ENCODE peak calls at places on chromosomes 6 and 20, in five cellular contexts. J is kidney epithelial cell, K is lower leg skin, U is upper lobe of left lung, F is brain microvascular endothelial cell. Q is an unnamed sample.

GRCh38 chr20:24670341-24670821 is 201.0 kb downstream of the SYNDIG1 start:
- DNase-seq in J (no peak), K (no peak), U (no peak), F (no peak), Q (no peak)

GRCh38 chr6:20534906-20535305 is 649 bp downstream of the CDKAL1 start:
- DNase-seq in J (no peak), K (no peak), U (no peak), F (no peak), Q (no peak)

GRCh38 chr6:137260205-137260604 is 41.0 kb upstream of the IFNGR1 start:
- DNase-seq in J (no peak), K (no peak), U (no peak), F (no peak), Q (no peak)

GRCh38 chr6:131911951-131912350 is 39.2 kb downstream of the CCN2 start:
- DNase-seq in J (no peak), K (no peak), U (no peak), F (no peak), Q (no peak)

GRCh38 chr20:19903168-19903676 is 113.9 kb upstream of the NAA20 start:
- DNase-seq in J (no peak), K (peak), U (peak), F (peak), Q (no peak)

GRCh38 chr6:32194825-32195651 is 2.6 kb upstream of the GPSM3 start:
- DNase-seq in J (no peak), K (no peak), U (no peak), F (peak), Q (peak)

GRCh38 chr6:15665237-15665636 is 2.4 kb upstream of the DTNBP1 start:
- DNase-seq in J (no peak), K (no peak), U (no peak), F (no peak), Q (no peak)

GRCh38 chr6:56875961-56876360 is 78.9 kb upstream of the BEND6 start:
- DNase-seq in J (no peak), K (no peak), U (no peak), F (no peak), Q (no peak)

GRCh38 chr20:31823360-31824124 is 4.4 kb downstream of the MYLK2 start:
- DNase-seq in J (no peak), K (no peak), U (no peak), F (peak), Q (no peak)

GRCh38 chr6:31615748-31616147 is 714 bp downstream of the AIF1 start:
- DNase-seq in J (no peak), K (no peak), U (peak), F (no peak), Q (no peak)

GRCh38 chr6:95593025-95593424 is 15.7 kb downstream of the MANEA start:
- DNase-seq in J (peak), K (no peak), U (no peak), F (no peak), Q (no peak)

GRCh38 chr6:51289041-51289440 is 470.4 kb downstream of the TFAP2B start:
- DNase-seq in J (no peak), K (no peak), U (no peak), F (peak), Q (no peak)

GRCh38 chr6:43668151-43669028 is 19.2 kb downstream of the MRPS18A start:
- DNase-seq in J (peak), K (peak), U (peak), F (peak), Q (no peak)

GRCh38 chr6:6220718-6221117 is 99.7 kb downstream of the F13A1 start:
- DNase-seq in J (no peak), K (no peak), U (no peak), F (no peak), Q (no peak)

GRCh38 chr6:156687875-156688549 is 89.2 kb upstream of the ARID1B start:
- DNase-seq in J (no peak), K (peak), U (no peak), F (peak), Q (no peak)

GRCh38 chr6:5899216-5900045 is 107.3 kb downstream of the NRN1 start:
- DNase-seq in J (no peak), K (no peak), U (no peak), F (no peak), Q (no peak)

GRCh38 chr6:43451939-43452338 is 3.4 kb downstream of the DLK2 start:
- DNase-seq in J (no peak), K (no peak), U (no peak), F (no peak), Q (no peak)

GRCh38 chr20:44706371-44707258 is 8.6 kb upstream of the CCN5 start:
- DNase-seq in J (no peak), K (peak), U (no peak), F (no peak), Q (no peak)

GRCh38 chr6:135627092-135627715 is 129.7 kb upstream of the AHI1 start:
- DNase-seq in J (peak), K (no peak), U (no peak), F (no peak), Q (no peak)

GRCh38 chr6:140101367-140101766 is 726.9 kb upstream of the CITED2 start:
- DNase-seq in J (no peak), K (no peak), U (no peak), F (no peak), Q (no peak)

GRCh38 chr6:166862287-166862977 is 93.9 kb downstream of the RNASET2 start:
- DNase-seq in J (no peak), K (no peak), U (no peak), F (no peak), Q (no peak)

GRCh38 chr6:136811261-136811660 is 11.1 kb upstream of the PEX7 start:
- DNase-seq in J (no peak), K (no peak), U (no peak), F (no peak), Q (no peak)

GRCh38 chr6:54291146-54291545 is 17.1 kb upstream of the TINAG start:
- DNase-seq in J (peak), K (no peak), U (no peak), F (peak), Q (no peak)

GRCh38 chr6:43972915-43973304 is 154.3 kb downstream of the MRPL14 start:
- DNase-seq in J (no peak), K (peak), U (peak), F (peak), Q (no peak)

GRCh38 chr6:25769983-25770382 is 15.4 kb downstream of the SLC17A4 start:
- DNase-seq in J (peak), K (no peak), U (peak), F (no peak), Q (no peak)

GRCh38 chr20:63061051-63061531 is 54.3 kb upstream of the BHLHE23 start:
- DNase-seq in J (no peak), K (no peak), U (peak), F (no peak), Q (no peak)

GRCh38 chr20:11389188-11389587 is 528.5 kb upstream of the BTBD3 start:
- DNase-seq in J (no peak), K (no peak), U (no peak), F (no peak), Q (no peak)

GRCh38 chr20:8094845-8095244 is 37.2 kb upstream of the PLCB1 start:
- DNase-seq in J (no peak), K (no peak), U (no peak), F (peak), Q (no peak)

GRCh38 chr6:170444056-170444505 is 109.0 kb downstream of the PSMB1 start:
- DNase-seq in J (no peak), K (no peak), U (no peak), F (no peak), Q (peak)

GRCh38 chr6:57177545-57178225 is 5.6 kb downstream of the BAG2 start:
- DNase-seq in J (no peak), K (peak), U (no peak), F (no peak), Q (no peak)

GRCh38 chr20:43341541-43341940 is 116.2 kb upstream of the SRSF6 start:
- DNase-seq in J (no peak), K (no peak), U (no peak), F (no peak), Q (no peak)

GRCh38 chr6:84227044-84227433 is 404 bp downstream of the CEP162 start:
- DNase-seq in J (no peak), K (no peak), U (no peak), F (no peak), Q (peak)

GRCh38 chr6:94584211-94584610 is 993.1 kb upstream of the MANEA start:
- DNase-seq in J (no peak), K (no peak), U (no peak), F (no peak), Q (no peak)

GRCh38 chr6:41441598-41442205 is 104.5 kb upstream of the FOXP4 start:
- DNase-seq in J (no peak), K (no peak), U (no peak), F (no peak), Q (no peak)

GRCh38 chr6:167225903-167226508 is 65.1 kb upstream of the UNC93A start:
- DNase-seq in J (no peak), K (no peak), U (no peak), F (no peak), Q (no peak)

GRCh38 chr6:72371473-72371872 is 250.4 kb upstream of the KCNQ5 start:
- DNase-seq in J (no peak), K (no peak), U (no peak), F (no peak), Q (no peak)

GRCh38 chr20:4441871-4442270 is 279.8 kb upstream of the PRND start:
- DNase-seq in J (no peak), K (no peak), U (no peak), F (no peak), Q (no peak)

GRCh38 chr20:62878244-62879030 is 16.8 kb upstream of the TCFL5 start:
- DNase-seq in J (no peak), K (no peak), U (no peak), F (no peak), Q (no peak)

GRCh38 chr20:676315-676937 is 824 bp upstream of the SCRT2 start:
- DNase-seq in J (no peak), K (no peak), U (no peak), F (no peak), Q (no peak)

GRCh38 chr6:112800916-112801315 is 453.8 kb downstream of the RFPL4B start:
- DNase-seq in J (no peak), K (no peak), U (no peak), F (no peak), Q (no peak)

GRCh38 chr6:112802154-112802553 is 455.0 kb downstream of the RFPL4B start:
- DNase-seq in J (peak), K (no peak), U (no peak), F (peak), Q (no peak)

GRCh38 chr6:112801681-112802080 is 454.6 kb downstream of the RFPL4B start:
- DNase-seq in J (no peak), K (no peak), U (no peak), F (no peak), Q (no peak)

GRCh38 chr6:112799889-112800288 is 452.8 kb downstream of the RFPL4B start:
- DNase-seq in J (no peak), K (no peak), U (no peak), F (no peak), Q (no peak)

GRCh38 chr6:112800439-112800838 is 453.3 kb downstream of the RFPL4B start:
- DNase-seq in J (no peak), K (no peak), U (no peak), F (no peak), Q (no peak)
- TF ChIP-seq CTCF in J (no peak), K (no peak), U (no peak), F (no peak), Q (no peak)

DNA sequence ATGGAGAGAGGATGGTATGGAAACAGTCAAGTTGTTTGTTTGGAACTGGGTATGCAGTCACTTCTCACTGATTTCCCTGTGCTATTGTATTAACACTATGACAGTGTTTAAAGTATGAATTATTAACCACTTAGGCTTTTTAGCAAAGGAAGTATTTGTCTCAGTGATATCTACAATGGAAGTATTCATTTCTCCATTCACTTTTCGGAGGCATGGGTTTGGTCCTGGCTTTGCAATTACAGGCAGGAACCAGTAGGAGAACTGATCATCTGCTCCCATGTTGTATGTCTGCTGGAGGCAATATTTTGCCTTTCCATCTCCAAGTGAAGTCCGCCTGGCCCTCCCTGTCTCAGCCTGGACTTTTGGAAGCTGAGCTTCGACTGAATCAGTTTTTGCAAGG is 30.6 kb upstream of the EXOC2 start:
- DNase-seq in J (no peak), K (no peak), U (no peak), F (no peak), Q (no peak)
- TF ChIP-seq CTCF in J (no peak), K (no peak), U (no peak), F (peak), Q (no peak)

DNA sequence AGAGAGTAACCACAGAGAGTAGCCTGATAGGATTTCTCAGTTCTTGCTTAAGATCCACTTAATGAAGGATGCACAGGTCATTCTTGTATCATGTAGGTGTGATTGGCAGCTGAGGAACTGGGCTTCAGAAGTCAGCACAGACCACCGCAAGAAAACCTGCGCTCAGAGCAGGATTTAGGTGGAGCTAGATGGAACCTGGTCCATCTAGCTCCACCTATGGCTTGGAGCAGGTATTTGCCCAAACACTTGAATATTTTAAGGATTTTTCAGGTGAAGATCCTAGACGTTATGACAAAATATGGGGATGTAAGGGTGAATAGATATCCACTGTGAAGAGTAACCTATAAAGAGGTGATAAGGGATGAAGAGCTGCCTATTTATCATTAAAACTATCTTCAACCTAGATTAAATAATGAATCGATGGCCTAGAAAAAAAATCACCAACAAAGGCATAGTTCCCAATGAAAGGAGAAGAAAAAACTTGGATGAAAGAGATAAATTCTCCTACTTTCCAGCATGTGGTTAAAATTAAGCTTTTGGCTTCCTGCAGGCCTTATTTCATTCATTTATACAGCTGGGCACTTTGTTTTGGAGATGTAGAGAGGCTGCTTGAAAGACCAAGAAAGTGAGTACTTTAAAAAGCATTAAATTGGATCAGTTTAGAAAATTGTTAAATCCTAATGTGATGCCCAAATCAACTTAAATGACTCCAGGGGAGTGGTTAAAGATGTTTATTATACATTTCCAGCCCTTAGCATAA is 778.4 kb upstream of the GJE1 start:
- DNase-seq in J (no peak), K (no peak), U (no peak), F (no peak), Q (no peak)
- TF ChIP-seq CTCF in J (no peak), K (no peak), U (no peak), F (no peak), Q (no peak)

DNA sequence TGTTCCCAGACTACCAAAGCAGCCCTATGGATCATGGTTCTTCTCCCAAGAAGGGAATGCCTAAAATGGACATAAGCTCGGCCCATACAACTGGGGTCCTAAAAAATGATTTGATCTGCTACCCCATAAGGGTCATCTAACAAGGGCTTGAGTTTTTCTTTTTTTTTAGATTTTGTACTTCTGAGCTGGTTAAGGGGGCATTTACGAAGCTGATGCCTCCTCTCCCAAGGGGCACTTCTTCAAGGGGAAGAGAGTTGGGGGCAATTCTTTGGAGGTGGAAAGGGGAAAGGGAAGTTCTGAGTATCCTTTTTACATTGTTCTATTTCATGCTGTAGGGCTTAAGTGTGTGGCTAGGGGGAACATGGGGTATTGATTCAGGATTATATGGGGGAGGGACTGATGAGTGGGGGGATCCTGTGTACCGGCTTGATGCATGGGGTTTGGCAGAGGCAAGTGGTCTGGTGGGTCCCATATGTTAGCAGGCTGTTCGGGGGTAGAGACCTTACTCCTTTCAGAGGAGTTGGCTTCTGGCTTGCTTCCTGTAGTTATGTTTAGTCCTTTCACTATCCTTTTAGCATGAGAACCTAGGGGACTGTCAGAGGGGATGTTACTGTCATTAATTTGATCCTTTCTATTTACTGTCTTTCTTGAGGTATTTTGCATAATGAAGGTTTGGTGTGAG is 8.1 kb upstream of the ZNFX1 start:
- DNase-seq in J (no peak), K (no peak), U (no peak), F (no peak), Q (no peak)
- TF ChIP-seq CTCF in J (no peak), K (no peak), U (no peak), F (no peak), Q (no peak)

Q was measured in natural killer cell.